ENCODE peak calls at places on chromosomes 2 and 18, in four cellular contexts. X is H9, G is mesendoderm, K is IMR-90. W is an unnamed sample.

GRCh38 chr2:223042704-223043118 is 9.3 kb upstream of the KCNE4 start:
- DNase-seq in K (peak; percentile 80), X (no peak), G (no peak), W (no peak)

GRCh38 chr2:152825834-152826233 is 107.4 kb downstream of the ARL6IP6 start:
- DNase-seq in X (no peak), K (peak; percentile 24), G (no peak), W (no peak)

GRCh38 chr2:151777911-151778310 is 43.6 kb upstream of the NEB start:
- DNase-seq in X (no peak), K (peak; percentile 57), G (no peak), W (no peak)

GRCh38 chr2:198717451-198717850 is 740.3 kb downstream of the SATB2 start:
- DNase-seq in K (no peak), G (peak; percentile 15), X (no peak), W (no peak)

GRCh38 chr2:227903395-227903794 is 32.0 kb downstream of the DAW1 start:
- DNase-seq in G (no peak), K (no peak), X (no peak), W (no peak)

GRCh38 chr2:47008381-47009280 is 93.0 kb upstream of the MCFD2 start:
- DNase-seq in X (peak; percentile 49), K (peak; percentile 69), G (peak; percentile 77), W (no peak)

GRCh38 chr18:12013186-12013916 is 32.0 kb downstream of the IMPA2 start:
- DNase-seq in K (no peak), G (no peak), X (no peak), W (no peak)

GRCh38 chr2:219178377-219179175 is 501 bp downstream of the RETREG2 start:
- DNase-seq in G (peak; percentile 54), K (peak; percentile 15), X (no peak), W (peak; percentile 64)

GRCh38 chr2:160225722-160226121 is 25.6 kb upstream of the ITGB6 start:
- DNase-seq in G (no peak), X (no peak), K (no peak), W (no peak)

GRCh38 chr2:198452327-198452726 is 647.9 kb downstream of the PLCL1 start:
- DNase-seq in K (no peak), X (no peak), G (no peak), W (no peak)

GRCh38 chr2:65630643-65631042 is 198.2 kb upstream of the SPRED2 start:
- DNase-seq in K (peak; percentile 77), G (peak; percentile 10), X (no peak), W (no peak)

GRCh38 chr18:12359515-12359927 is 17.5 kb downstream of the AFG3L2 start:
- DNase-seq in X (no peak), G (no peak), K (peak; percentile 62), W (no peak)

GRCh38 chr2:95005726-95006125 is 19.8 kb upstream of the MAL start:
- DNase-seq in K (no peak), X (no peak), G (no peak), W (no peak)

GRCh38 chr2:219041252-219041651 is at the start of gene CFAP65:
- DNase-seq in K (peak; percentile 58), G (peak; percentile 82), X (peak; percentile 71), W (peak; percentile 86)

GRCh38 chr2:239540174-239540573 is 139.4 kb upstream of the HDAC4 start:
- DNase-seq in K (no peak), G (no peak), X (no peak), W (no peak)

GRCh38 chr2:174779361-174779928 is 15.2 kb upstream of the CHRNA1 start:
- DNase-seq in X (no peak), K (peak; percentile 80), G (peak; percentile 80), W (no peak)

GRCh38 chr2:159192519-159192918 is 94.0 kb downstream of the WDSUB1 start:
- DNase-seq in X (no peak), G (no peak), K (no peak), W (no peak)

GRCh38 chr2:101466426-101466825 is 8.5 kb downstream of the RFX8 start:
- DNase-seq in K (no peak), X (no peak), G (no peak), W (no peak)

GRCh38 chr2:26577442-26578433 is 63.4 kb downstream of the CIB4 start:
- DNase-seq in G (peak; percentile 75), X (peak; percentile 85), K (peak; percentile 49), W (peak; percentile 46)
- H3K4ac ChIP-seq in G (no peak overlapping the region), X (no peak overlapping the region), K (no peak overlapping the region), W (no peak overlapping the region)

DNA sequence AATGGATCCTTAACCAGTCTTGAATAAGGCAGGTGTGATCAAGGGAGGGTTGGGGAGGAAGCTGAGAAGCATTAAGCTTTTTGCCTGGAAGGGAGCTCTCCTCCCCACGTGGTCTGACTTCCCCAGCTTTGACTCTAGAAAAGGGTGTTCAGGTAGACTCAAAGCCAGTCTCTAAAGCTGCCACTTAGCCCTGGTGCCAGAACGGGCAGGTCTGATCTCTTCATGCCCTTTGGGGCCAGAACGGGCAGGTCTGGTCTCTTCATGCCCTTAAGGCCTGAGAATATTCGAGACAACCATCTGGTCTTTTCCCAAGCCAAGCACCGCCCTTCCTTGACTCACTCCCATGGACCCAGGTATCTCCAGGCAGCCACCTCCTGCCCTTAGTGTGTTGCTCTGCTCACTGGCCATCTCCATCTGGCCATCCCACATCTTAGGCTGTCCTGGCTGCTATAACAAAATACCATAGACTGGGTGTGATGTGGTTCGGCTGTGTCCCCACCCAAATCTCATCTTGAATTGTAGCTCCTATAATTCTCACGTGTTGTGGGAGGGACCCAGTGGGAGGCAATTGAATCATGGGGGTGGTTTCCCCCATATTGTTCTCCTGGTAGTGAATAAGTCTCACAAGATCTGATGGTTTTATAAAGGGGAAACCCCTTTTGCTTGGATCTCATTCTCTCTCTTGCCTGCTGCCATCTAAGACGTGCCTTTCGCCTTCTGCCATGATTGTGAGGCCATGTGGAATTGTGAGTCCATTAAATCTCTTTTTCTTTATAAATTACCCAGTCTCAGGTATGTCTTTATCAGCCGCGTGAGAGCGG is 59.4 kb downstream of the SNORC start:
- DNase-seq in K (no peak), X (no peak), G (peak; percentile 35), W (no peak)
- H3K4ac ChIP-seq in K (no peak overlapping the region), X (no peak overlapping the region), G (no peak overlapping the region), W (peak overlapping the region; percentile 0)

GRCh38 chr2:12376025-12376424 is 340.7 kb upstream of the TRIB2 start:
- DNase-seq in X (no peak), G (no peak), K (no peak), W (no peak)
- H3K4ac ChIP-seq in X (no peak overlapping the region), G (no peak overlapping the region), K (no peak overlapping the region), W (no peak overlapping the region)

GRCh38 chr2:9524291-9524690 is 31.3 kb downstream of the ADAM17 start:
- DNase-seq in K (no peak), G (no peak), X (no peak), W (no peak)
- H3K4ac ChIP-seq in K (no peak overlapping the region), G (no peak overlapping the region), X (no peak overlapping the region), W (no peak overlapping the region)

GRCh38 chr2:149098722-149099121 is 60.2 kb downstream of the LYPD6B start:
- DNase-seq in X (no peak), K (no peak), G (no peak), W (no peak)

GRCh38 chr2:149094217-149095015 is 55.9 kb downstream of the LYPD6B start:
- DNase-seq in K (no peak), G (peak; percentile 79), X (no peak), W (no peak)

GRCh38 chr2:149101818-149102217 is 63.3 kb downstream of the LYPD6B start:
- DNase-seq in G (peak; percentile 52), X (no peak), K (no peak), W (no peak)

GRCh38 chr2:149100739-149101699 is 62.5 kb downstream of the LYPD6B start:
- DNase-seq in K (no peak), G (no peak), X (no peak), W (no peak)

DNA sequence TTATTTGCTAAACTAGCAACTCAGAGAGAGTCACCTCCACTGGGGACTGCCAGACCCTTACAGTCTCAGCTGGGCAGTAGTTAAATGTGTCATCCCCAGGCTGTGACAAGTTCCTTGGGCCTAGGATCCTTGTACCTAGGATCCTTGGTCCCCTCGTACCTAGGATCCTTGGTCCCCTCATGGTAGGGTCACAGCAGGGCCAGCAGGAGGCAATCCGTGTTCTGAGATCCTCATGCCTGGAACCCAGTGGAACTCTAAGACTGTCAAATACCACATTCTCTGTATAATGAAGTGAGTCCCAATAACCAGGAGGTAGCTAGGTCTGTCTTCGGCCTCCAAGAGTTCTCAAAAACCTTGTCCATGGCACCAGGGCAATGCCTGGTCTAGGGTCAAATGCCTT is 60.8 kb downstream of the LYPD6B start:
- DNase-seq in K (no peak), X (no peak), G (peak; percentile 34), W (no peak)
- H3K4ac ChIP-seq in K (no peak overlapping the region), X (no peak overlapping the region), G (no peak overlapping the region), W (no peak overlapping the region)

GRCh38 chr18:79983253-79983652 is 5.1 kb downstream of the TXNL4A start:
- DNase-seq in G (no peak), X (no peak), K (no peak), W (no peak)

GRCh38 chr18:79986726-79987125 is 1.6 kb downstream of the TXNL4A start:
- DNase-seq in X (no peak), K (no peak), G (no peak), W (no peak)

GRCh38 chr18:79982736-79983135 is 5.6 kb downstream of the TXNL4A start:
- DNase-seq in G (peak; percentile 51), X (no peak), K (peak; percentile 55), W (no peak)

GRCh38 chr18:79985172-79985571 is 3.2 kb downstream of the TXNL4A start:
- DNase-seq in K (no peak), G (no peak), X (no peak), W (no peak)

DNA sequence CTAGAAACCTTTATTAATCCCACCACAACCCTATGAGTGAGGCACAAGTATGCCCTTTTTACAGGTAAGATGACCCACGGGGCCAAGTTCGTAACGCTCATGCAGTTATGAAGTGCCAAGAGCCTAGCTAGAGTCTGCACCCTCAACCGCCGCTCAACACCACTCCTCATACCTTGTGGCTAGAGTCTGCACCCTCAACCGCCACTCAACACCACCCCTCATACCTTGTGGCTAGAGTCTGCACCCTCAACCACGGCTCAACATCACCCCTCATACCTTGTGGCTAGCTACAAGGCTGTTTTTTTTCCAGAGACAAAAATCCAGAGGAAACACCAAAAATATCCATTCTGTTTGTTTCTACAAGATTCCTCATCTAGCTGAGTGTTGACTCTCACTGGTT is 4.6 kb downstream of the TXNL4A start:
- DNase-seq in K (no peak), G (no peak), X (no peak), W (no peak)
- H3K4ac ChIP-seq in K (no peak overlapping the region), G (no peak overlapping the region), X (no peak overlapping the region), W (no peak overlapping the region)

GRCh38 chr18:9722691-9723090 is 14.6 kb downstream of the RAB31 start:
- DNase-seq in G (peak; percentile 74), K (no peak), X (no peak), W (peak; percentile 48)

GRCh38 chr18:9721893-9722515 is 13.9 kb downstream of the RAB31 start:
- DNase-seq in K (no peak), X (no peak), G (no peak), W (no peak)

GRCh38 chr18:9726936-9727335 is 18.8 kb downstream of the RAB31 start:
- DNase-seq in K (no peak), G (no peak), X (no peak), W (no peak)

GRCh38 chr18:9724797-9725196 is 16.7 kb downstream of the RAB31 start:
- DNase-seq in X (no peak), K (no peak), G (no peak), W (no peak)

DNA sequence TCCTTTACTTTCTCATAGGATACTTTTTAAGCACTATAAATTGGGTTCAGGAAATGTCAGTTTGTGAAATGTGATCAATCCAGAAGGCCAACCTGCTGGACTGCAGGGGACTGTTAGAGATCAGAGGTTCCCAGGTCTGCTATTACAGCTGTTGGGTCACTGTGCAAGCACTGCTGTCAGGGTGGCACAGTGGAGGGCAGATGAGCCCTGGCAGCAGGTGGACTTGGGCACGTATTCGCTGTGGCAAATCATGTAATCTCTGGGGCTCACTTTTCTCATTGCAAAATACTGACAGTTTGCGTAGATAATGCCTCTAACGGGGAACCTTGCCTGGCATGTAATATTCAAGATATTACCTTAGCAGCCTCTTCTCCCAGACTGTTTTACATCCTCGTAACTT is 18.1 kb downstream of the RAB31 start:
- DNase-seq in X (no peak), K (no peak), G (no peak), W (no peak)
- H3K4ac ChIP-seq in X (no peak overlapping the region), K (no peak overlapping the region), G (no peak overlapping the region), W (no peak overlapping the region)